ENCODE peak calls at places on chromosomes 4 and X, in four cellular contexts. O, U, Z and L are unnamed samples.

GRCh38 chr4:161577604-161578301 is 586.0 kb downstream of the FSTL5 start:
- DNase-seq in O (peak; percentile 76), U (no peak), Z (no peak), L (peak; percentile 85)

GRCh38 chrX:18146954-18147353 is 73.7 kb downstream of the BEND2 start:
- DNase-seq in O (peak; percentile 2), U (peak; percentile 67), Z (no peak), L (peak; percentile 54)

GRCh38 chrX:145751943-145752342 is 65.7 kb upstream of the SLITRK2 start:
- DNase-seq in O (no peak), U (no peak), Z (no peak), L (no peak)

GRCh38 chr4:6269651-6270511 is at the start of gene WFS1:
- DNase-seq in O (peak; percentile 96), U (peak; percentile 99), Z (peak; percentile 100), L (peak; percentile 99)

GRCh38 chrX:71870337-71871098 is 40.1 kb upstream of the NHSL2 start:
- DNase-seq in O (peak; percentile 14), U (peak; percentile 55), Z (no peak), L (peak; percentile 11)

GRCh38 chr4:138291431-138291830 is 49.3 kb upstream of the SLC7A11 start:
- DNase-seq in O (no peak), U (no peak), Z (no peak), L (no peak)

GRCh38 chrX:13197961-13198761 is 121.7 kb downstream of the ATXN3L start:
- DNase-seq in O (no peak), U (no peak), Z (no peak), L (peak; percentile 93)

GRCh38 chrX:67587946-67588624 is 44.3 kb downstream of the AR start:
- DNase-seq in O (no peak), U (no peak), Z (no peak), L (no peak)

GRCh38 chr4:60805500-60806313 is 394.4 kb upstream of the ADGRL3 start:
- DNase-seq in O (peak; percentile 14), U (peak; percentile 59), Z (no peak), L (peak; percentile 50)

GRCh38 chr4:38688676-38689355 is 24.8 kb downstream of the KLF3 start:
- DNase-seq in O (no peak), U (no peak), Z (peak; percentile 52), L (no peak)

GRCh38 chr4:75637176-75637575 is 6.8 kb upstream of the CDKL2 start:
- DNase-seq in O (peak; percentile 44), U (no peak), Z (no peak), L (no peak)

GRCh38 chrX:68894513-68895338 is 65.9 kb downstream of the EFNB1 start:
- DNase-seq in O (peak; percentile 63), U (peak; percentile 77), Z (peak; percentile 86), L (peak; percentile 19)

GRCh38 chrX:119121341-119121740 is 6.3 kb downstream of the KIAA1210 start:
- DNase-seq in O (no peak), U (no peak), Z (no peak), L (no peak)

GRCh38 chr4:160537681-160538080 is 1434.8 kb downstream of the RAPGEF2 start:
- DNase-seq in O (no peak), U (no peak), Z (no peak), L (no peak)

GRCh38 chr4:62709618-62710252 is 1509.6 kb downstream of the ADGRL3 start:
- DNase-seq in O (peak; percentile 0), U (peak; percentile 57), Z (no peak), L (peak; percentile 73)

GRCh38 chr4:1501754-1502500 is 95.7 kb upstream of the NKX1-1 start:
- DNase-seq in O (no peak), U (no peak), Z (peak; percentile 64), L (no peak)

GRCh38 chr4:148434075-148434773 is 8.0 kb downstream of the NR3C2 start:
- DNase-seq in O (no peak), U (no peak), Z (no peak), L (no peak)

GRCh38 chrX:17000751-17001150 is 54.3 kb downstream of the REPS2 start:
- DNase-seq in O (no peak), U (no peak), Z (no peak), L (no peak)

GRCh38 chr4:52925531-52925968 is 63.4 kb downstream of the RASL11B start:
- DNase-seq in O (peak; percentile 8), U (peak; percentile 37), Z (no peak), L (no peak)

GRCh38 chr4:54118850-54119589 is 19.1 kb downstream of the GSX2 start:
- DNase-seq in O (no peak), U (no peak), Z (no peak), L (no peak)

GRCh38 chr4:140003851-140004579 is 150.0 kb downstream of the MAML3 start:
- DNase-seq in O (no peak), U (peak; percentile 25), Z (no peak), L (no peak)

GRCh38 chr4:44257461-44257860 is 191.1 kb downstream of the KCTD8 start:
- DNase-seq in O (peak; percentile 16), U (no peak), Z (no peak), L (no peak)

GRCh38 chrX:75154871-75155270 is 1.2 kb downstream of the ABCB7 start:
- DNase-seq in O (no peak), U (no peak), Z (no peak), L (no peak)

GRCh38 chr4:186569533-186570192 is 14.3 kb upstream of the MTNR1A start:
- DNase-seq in O (no peak), U (no peak), Z (no peak), L (no peak)

GRCh38 chrX:54695231-54695630 is 102.8 kb downstream of the ITIH6 start:
- DNase-seq in O (no peak), U (no peak), Z (no peak), L (no peak)

GRCh38 chrX:86002076-86002896 is 45.1 kb downstream of the CHM start:
- DNase-seq in O (peak; percentile 59), U (peak; percentile 87), Z (peak; percentile 14), L (peak; percentile 16)

GRCh38 chr4:187770345-187770744 is 225.2 kb upstream of the ZFP42 start:
- DNase-seq in O (no peak), U (no peak), Z (no peak), L (no peak)

GRCh38 chr4:3495341-3495975 is 32.4 kb downstream of the DOK7 start:
- DNase-seq in O (no peak), U (no peak), Z (peak; percentile 76), L (no peak)

GRCh38 chrX:26411045-26411444 is 195.1 kb downstream of the MAGEB5 start:
- DNase-seq in O (no peak), U (no peak), Z (no peak), L (no peak)

GRCh38 chr4:109506890-109507289 is 53.2 kb upstream of the MCUB start:
- DNase-seq in O (no peak), U (no peak), Z (no peak), L (no peak)

GRCh38 chr4:18691431-18692200 is 670.1 kb upstream of the LCORL start:
- DNase-seq in O (no peak), U (peak; percentile 9), Z (no peak), L (no peak)

GRCh38 chr4:168845897-168846296 is 164.2 kb downstream of the CBR4 start:
- DNase-seq in O (no peak), U (no peak), Z (no peak), L (no peak)

GRCh38 chr4:99436976-99437655 is 2.0 kb upstream of the ADH7 start:
- DNase-seq in O (no peak), U (no peak), Z (no peak), L (no peak)

GRCh38 chrX:7586126-7586525 is 256.8 kb upstream of the VCX start:
- DNase-seq in O (peak; percentile 2), U (peak; percentile 38), Z (no peak), L (peak; percentile 14)

GRCh38 chrX:153245288-153245731 is 66.2 kb downstream of the MAGEA1 start:
- DNase-seq in O (no peak), U (peak; percentile 74), Z (no peak), L (peak; percentile 44)

DNA sequence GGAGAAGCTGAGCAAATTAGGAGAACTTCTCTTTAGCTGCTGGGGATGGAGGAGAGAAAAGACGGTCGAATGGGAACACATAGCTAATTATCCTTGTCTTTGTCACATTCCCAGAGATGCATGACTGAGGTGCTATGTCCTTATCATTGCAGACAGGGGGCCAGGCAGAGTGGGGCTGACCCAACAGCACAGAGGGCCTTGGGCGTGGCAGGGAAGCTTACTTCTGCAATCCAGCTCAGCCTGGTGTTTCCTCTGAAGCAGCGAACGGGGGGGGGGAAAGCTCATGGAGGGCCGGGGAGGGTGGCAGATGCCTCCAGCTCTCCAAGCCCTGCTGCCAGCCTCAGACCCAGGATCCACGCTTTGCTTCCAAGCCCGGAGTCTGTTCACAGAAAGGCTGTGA is 50.8 kb upstream of the HOPX start:
- DNase-seq in O (no peak), U (no peak), Z (no peak), L (no peak)
- H3K4me1 ChIP-seq in O (no peaks in the 10 kb centered on the region), U (peaks cover 6% of the 10 kb centered on the region), Z (peaks cover 19% of the 10 kb centered on the region), L (no peaks in the 10 kb centered on the region)

DNA sequence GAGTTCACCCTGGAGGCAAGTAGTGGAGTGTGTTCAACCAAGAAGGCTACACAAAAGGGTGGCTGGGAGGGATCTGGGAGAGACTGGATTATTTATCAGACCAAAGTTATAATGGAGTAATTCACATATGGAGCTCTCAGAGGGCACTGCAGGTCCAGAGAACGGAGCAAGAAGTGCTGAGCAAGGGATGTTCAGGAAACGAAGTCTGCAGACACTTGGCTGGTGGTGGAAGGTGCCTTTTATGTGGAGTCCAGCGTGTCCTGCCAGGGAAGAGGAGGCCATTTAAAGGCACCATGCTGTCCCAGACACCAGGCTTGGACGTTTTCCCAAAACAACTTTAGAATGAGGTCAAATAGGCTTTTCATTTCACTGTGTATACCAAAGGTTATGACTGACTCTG is 130.1 kb downstream of the CEP135 start:
- DNase-seq in O (no peak), U (no peak), Z (no peak), L (peak; percentile 61)
- H3K9me3 ChIP-seq in O (no peaks in the 10 kb centered on the region), U (peaks cover 17% of the 10 kb centered on the region), Z (no peaks in the 10 kb centered on the region), L (no peaks in the 10 kb centered on the region)

GRCh38 chrX:96386981-96387380 is 297.7 kb upstream of the DIAPH2 start:
- DNase-seq in O (no peak), U (no peak), Z (no peak), L (no peak)
- H3K4me1 ChIP-seq in O (no peaks in the 10 kb centered on the region), U (no peaks in the 10 kb centered on the region), Z (no peaks in the 10 kb centered on the region), L (no peaks in the 10 kb centered on the region)

GRCh38 chr4:24952667-24953066 is 39.8 kb upstream of the CCDC149 start:
- DNase-seq in O (no peak), U (no peak), Z (no peak), L (no peak)

GRCh38 chr4:24956763-24957162 is 43.9 kb upstream of the CCDC149 start:
- DNase-seq in O (no peak), U (no peak), Z (no peak), L (no peak)

GRCh38 chr4:24956091-24956490 is 43.2 kb upstream of the CCDC149 start:
- DNase-seq in O (no peak), U (no peak), Z (no peak), L (no peak)
- H3K9me3 ChIP-seq in O (no peaks in the 10 kb centered on the region), U (no peaks in the 10 kb centered on the region), Z (no peaks in the 10 kb centered on the region), L (no peaks in the 10 kb centered on the region)